ENCODE peak calls at places on chromosomes 7 and 10, in seven cellular contexts. D, F, P, C, R, G and V are unnamed samples.
A peak's percentile ranks its signal among the peaks of the same experiment; 100 is the strongest.

GRCh38 chr10:33252324-33252723 is 82.1 kb downstream of the NRP1 start:
- DNase-seq in R (no peak), F (no peak), P (no peak), G (no peak), D (no peak), C (no peak), V (no peak)

GRCh38 chr10:7572435-7572834 is 94.3 kb downstream of the ITIH5 start:
- DNase-seq in P (no peak), C (no peak), R (no peak), G (no peak), D (no peak), F (peak; percentile 4), V (no peak)

GRCh38 chr10:43128958-43129706 is 9.1 kb upstream of the CSGALNACT2 start:
- DNase-seq in D (peak; percentile 23), F (peak; percentile 33), C (peak; percentile 96), P (peak; percentile 96), R (peak; percentile 85), G (no peak), V (no peak)

GRCh38 chr7:1368682-1369571 is 90.3 kb downstream of the MICALL2 start:
- DNase-seq in F (no peak), C (no peak), D (peak; percentile 27), R (no peak), P (no peak), G (peak; percentile 10), V (no peak)

GRCh38 chr10:103171278-103171677 is 21.8 kb downstream of the NT5C2 start:
- DNase-seq in F (no peak), C (no peak), D (no peak), R (no peak), P (no peak), G (no peak), V (no peak)

GRCh38 chr10:784377-784758 is 94.9 kb upstream of the DIP2C start:
- DNase-seq in C (no peak), P (no peak), G (no peak), F (peak; percentile 62), D (peak; percentile 16), R (no peak), V (no peak)

GRCh38 chr10:72691470-72692056 is 380 bp upstream of the MCU start:
- DNase-seq in F (no peak), D (peak; percentile 91), R (no peak), G (peak; percentile 92), C (no peak), P (peak; percentile 92), V (no peak)

GRCh38 chr7:21939136-21939857 is 6.4 kb downstream of the CDCA7L start:
- DNase-seq in R (peak; percentile 39), F (no peak), C (peak; percentile 31), D (no peak), P (no peak), G (no peak), V (no peak)

GRCh38 chr7:155533827-155534690 is 12.3 kb downstream of the CNPY1 start:
- DNase-seq in F (no peak), D (no peak), R (no peak), G (peak; percentile 16), P (no peak), C (peak; percentile 6), V (no peak)

GRCh38 chr10:29253096-29254029 is 35.5 kb upstream of the LYZL1 start:
- DNase-seq in D (no peak), R (no peak), P (no peak), C (peak; percentile 59), G (no peak), F (no peak), V (no peak)

GRCh38 chr7:22681852-22682657 is 44.9 kb upstream of the IL6 start:
- DNase-seq in G (no peak), R (no peak), F (no peak), D (no peak), P (no peak), C (no peak), V (no peak)

GRCh38 chr10:116608683-116609594 is 11.8 kb upstream of the PNLIPRP2 start:
- DNase-seq in R (no peak), D (no peak), F (no peak), P (no peak), G (no peak), C (no peak), V (no peak)
- H3K4me3 ChIP-seq in R (no peak overlapping the region), D (no peak overlapping the region), F (no peak overlapping the region), P (no peak overlapping the region), G (no peak overlapping the region), C (no peak overlapping the region), V (peak overlapping the region; percentile 34)

DNA sequence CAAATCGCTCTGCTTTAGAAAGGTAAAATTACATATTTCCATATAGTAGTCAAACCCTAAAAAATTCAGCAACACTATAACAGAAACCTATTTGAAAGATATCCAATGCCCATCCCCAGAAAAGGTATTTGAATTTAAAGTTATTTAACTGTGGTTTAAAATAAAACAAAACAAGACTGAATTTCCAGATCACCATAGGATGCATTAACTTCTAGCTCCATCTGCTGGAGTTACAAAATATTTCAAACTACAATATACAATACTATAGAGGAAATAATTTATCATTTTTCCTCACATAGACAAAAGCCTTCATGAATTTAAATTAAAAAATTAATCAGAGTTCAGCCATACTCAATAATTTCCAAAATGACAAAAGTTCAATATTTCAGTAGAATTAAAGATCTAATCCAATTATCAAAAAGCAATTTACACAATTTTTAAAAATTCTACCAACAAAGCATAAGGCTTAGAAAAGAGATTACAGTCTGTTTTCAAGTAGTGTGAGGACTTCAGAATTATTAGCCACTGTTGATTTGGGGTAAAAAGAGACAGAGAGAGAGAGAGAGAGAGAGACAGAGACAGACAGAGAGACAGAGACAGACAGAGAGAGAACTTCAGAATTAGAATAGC is 75.9 kb downstream of the LMBR1 start:
- DNase-seq in D (no peak), F (no peak), P (no peak), C (peak; percentile 39), R (peak; percentile 57), G (peak; percentile 10), V (no peak)
- TF ChIP-seq CTCF in D (peak; percentile 23), F (peak; percentile 43), P (peak; percentile 15), C (peak; percentile 52), R (peak; percentile 45), G (peak; percentile 41), V (peak; percentile 46)

DNA sequence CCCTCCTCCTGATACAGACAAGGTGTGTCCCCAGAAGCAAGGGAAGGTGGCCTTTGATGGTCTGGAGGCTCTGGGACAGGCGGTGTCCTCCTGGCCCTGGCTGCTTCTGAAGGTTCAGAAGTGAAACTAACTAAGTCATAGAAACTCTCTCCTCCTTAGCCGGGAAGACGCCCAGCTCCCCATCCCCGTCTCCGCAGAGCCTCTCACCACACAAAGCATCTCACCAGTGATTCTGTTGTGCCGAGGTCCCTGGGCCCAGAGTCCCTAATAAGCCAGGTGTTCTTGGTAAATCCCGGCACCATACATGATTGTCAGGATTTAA is 9.4 kb downstream of the HKDC1 start:
- DNase-seq in P (no peak), F (no peak), D (no peak), C (no peak), R (no peak), G (no peak), V (no peak)
- H3K4me3 ChIP-seq in P (no peak overlapping the region), F (no peak overlapping the region), D (no peak overlapping the region), C (no peak overlapping the region), R (no peak overlapping the region), G (no peak overlapping the region), V (no peak overlapping the region)

GRCh38 chr10:89241491-89242339 is 9.9 kb downstream of the LIPA start:
- DNase-seq in F (peak; percentile 27), R (peak; percentile 52), G (peak; percentile 3), P (peak; percentile 51), C (peak; percentile 81), D (no peak), V (no peak)

GRCh38 chr10:89249066-89249465 is 2.5 kb downstream of the LIPA start:
- DNase-seq in C (no peak), D (no peak), R (no peak), F (no peak), P (no peak), G (no peak), V (no peak)

GRCh38 chr10:89242840-89243586 is 8.6 kb downstream of the LIPA start:
- DNase-seq in C (peak; percentile 28), F (peak; percentile 37), G (no peak), D (no peak), R (no peak), P (no peak), V (no peak)

GRCh38 chr10:89242340-89242680 is 9.3 kb downstream of the LIPA start:
- DNase-seq in P (no peak), R (no peak), C (no peak), G (peak; percentile 57), D (no peak), F (no peak), V (no peak)

DNA sequence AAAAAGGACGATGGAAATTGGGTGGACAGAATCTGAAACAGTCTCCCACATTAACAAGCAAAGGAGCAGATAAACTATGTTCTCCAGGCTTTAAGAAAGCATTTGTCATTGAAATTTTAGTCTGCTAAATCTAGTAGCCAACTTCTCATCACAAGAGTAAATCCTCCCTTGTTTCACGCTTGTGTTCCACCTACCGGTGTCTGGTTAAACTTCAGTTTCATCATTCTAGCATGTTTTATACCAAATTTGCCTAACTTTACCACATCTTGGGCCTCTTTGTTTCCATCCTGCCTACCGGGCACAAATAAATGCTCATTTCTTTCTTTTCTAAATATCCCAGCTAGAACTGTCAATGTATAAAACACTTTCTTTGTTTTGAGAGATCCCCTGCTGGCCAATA is 5.8 kb downstream of the LIPA start:
- DNase-seq in G (no peak), R (no peak), F (no peak), C (no peak), D (no peak), P (no peak), V (no peak)
- TF ChIP-seq CTCF in G (no peak), R (no peak), F (no peak), C (peak; percentile 19), D (no peak), P (no peak), V (no peak)

GRCh38 chr10:63240807-63241206 is 107.7 kb downstream of the NRBF2 start:
- DNase-seq in R (peak; percentile 28), C (no peak), G (no peak), P (no peak), F (no peak), D (no peak), V (no peak)

GRCh38 chr10:63236113-63236935 is 103.2 kb downstream of the NRBF2 start:
- DNase-seq in P (peak; percentile 86), G (peak; percentile 44), C (peak; percentile 94), F (peak; percentile 43), D (peak; percentile 82), R (peak; percentile 89), V (no peak)

GRCh38 chr10:63241898-63242297 is 108.8 kb downstream of the NRBF2 start:
- DNase-seq in F (no peak), D (no peak), G (no peak), C (no peak), P (no peak), R (no peak), V (no peak)

DNA sequence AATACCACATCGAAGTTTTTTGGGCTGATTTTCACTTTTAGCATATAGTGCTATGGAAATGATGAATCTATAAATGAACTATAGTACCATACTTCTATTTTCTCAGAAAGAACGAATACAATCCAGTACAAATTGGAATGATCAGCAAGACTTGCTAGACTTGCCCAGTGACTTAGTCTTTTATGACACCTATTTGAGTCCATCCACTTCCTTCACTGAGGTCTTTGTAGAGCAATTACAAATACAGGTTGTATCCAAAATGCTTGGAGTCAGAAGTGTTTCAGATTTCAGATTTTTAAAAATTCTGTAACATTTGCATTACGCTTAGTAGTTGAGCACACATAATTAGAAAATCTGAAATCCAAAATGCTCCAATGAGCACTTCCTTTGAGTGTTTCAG is 104.3 kb downstream of the NRBF2 start:
- DNase-seq in G (no peak), P (no peak), F (no peak), R (no peak), C (no peak), D (peak; percentile 22), V (no peak)
- H3K4me3 ChIP-seq in G (no peak overlapping the region), P (no peak overlapping the region), F (no peak overlapping the region), R (no peak overlapping the region), C (no peak overlapping the region), D (no peak overlapping the region), V (no peak overlapping the region)

GRCh38 chr7:2758673-2759603 is 70.9 kb downstream of the AMZ1 start:
- DNase-seq in C (no peak), P (no peak), F (no peak), D (no peak), R (no peak), G (no peak), V (no peak)
- TF ChIP-seq CTCF in C (no peak), P (no peak), F (no peak), D (no peak), R (no peak), G (no peak), V (no peak)